ENCODE peak calls at places on chromosomes 11 and 22, in eight cellular contexts. Z is thoracic aorta; B is uterus; J is stomach; G is pancreas; Q is CD8-positive, alpha-beta memory T cell; S is sigmoid colon; K is tibial artery. R is an unnamed sample.

GRCh38 chr22:46833228-46833627 is 70.8 kb downstream of the TBC1D22A start:
- DNase-seq in Z (no peak), B (no peak), J (peak; percentile 65), G (peak; percentile 74), Q (no peak), S (no peak), K (no peak), R (no peak)

GRCh38 chr11:5923789-5924188 is 18.3 kb upstream of the OR56A3 start:
- DNase-seq in Z (no peak), B (no peak), J (no peak), G (no peak), Q (no peak), S (no peak), K (no peak), R (no peak)

GRCh38 chr11:38005597-38005996 is 1407.6 kb upstream of the RAG2 start:
- DNase-seq in Z (no peak), B (no peak), J (no peak), G (no peak), Q (no peak), S (no peak), K (no peak), R (no peak)

GRCh38 chr11:62266558-62266957 is 3.4 kb upstream of the SCGB2A2 start:
- DNase-seq in Z (no peak), B (no peak), J (no peak), G (no peak), Q (no peak), S (no peak), K (no peak), R (no peak)

GRCh38 chr22:31960767-31961166 is 16.4 kb downstream of the YWHAH start:
- DNase-seq in Z (no peak), B (no peak), J (no peak), G (no peak), Q (no peak), S (no peak), K (no peak), R (no peak)

GRCh38 chr11:77457340-77457739 is 16.6 kb downstream of the PAK1 start:
- DNase-seq in Z (no peak), B (no peak), J (no peak), G (no peak), Q (no peak), S (no peak), K (no peak), R (no peak)

GRCh38 chr11:119024430-119025098 is 6.0 kb downstream of the TRAPPC4 start:
- DNase-seq in Z (no peak), B (no peak), J (no peak), G (no peak), Q (no peak), S (peak; percentile 57), K (no peak), R (no peak)

GRCh38 chr11:78809931-78810481 is 235.3 kb upstream of the NARS2 start:
- DNase-seq in Z (no peak), B (no peak), J (no peak), G (no peak), Q (no peak), S (no peak), K (no peak), R (no peak)

GRCh38 chr11:26849009-26849408 is 127.1 kb upstream of the SLC5A12 start:
- DNase-seq in Z (no peak), B (peak; percentile 34), J (no peak), G (no peak), Q (no peak), S (peak; percentile 81), K (peak; percentile 79), R (no peak)

GRCh38 chr11:126930100-126930841 is 70.3 kb downstream of the KIRREL3 start:
- DNase-seq in Z (no peak), B (no peak), J (no peak), G (no peak), Q (no peak), S (no peak), K (no peak), R (no peak)

GRCh38 chr22:36244522-36245391 is 5.4 kb upstream of the APOL2 start:
- DNase-seq in Z (no peak), B (peak; percentile 52), J (no peak), G (no peak), Q (no peak), S (no peak), K (no peak), R (no peak)

GRCh38 chr11:42066113-42066512 is 606.7 kb upstream of the LRRC4C start:
- DNase-seq in Z (no peak), B (no peak), J (no peak), G (no peak), Q (no peak), S (no peak), K (peak; percentile 73), R (no peak)

GRCh38 chr11:3865388-3866193 is 10.1 kb downstream of the STIM1 start:
- DNase-seq in Z (no peak), B (no peak), J (no peak), G (no peak), Q (no peak), S (no peak), K (no peak), R (no peak)

GRCh38 chr11:78606667-78607066 is 32.0 kb upstream of the NARS2 start:
- DNase-seq in Z (no peak), B (no peak), J (no peak), G (no peak), Q (no peak), S (no peak), K (no peak), R (no peak)

GRCh38 chr11:62544521-62545436 is 1.8 kb downstream of the AHNAK start:
- DNase-seq in Z (no peak), B (no peak), J (no peak), G (no peak), Q (no peak), S (peak; percentile 69), K (no peak), R (no peak)

GRCh38 chr22:35314161-35314942 is 14.7 kb downstream of the TOM1 start:
- DNase-seq in Z (no peak), B (peak; percentile 12), J (no peak), G (peak; percentile 21), Q (no peak), S (peak; percentile 64), K (peak; percentile 62), R (no peak)

GRCh38 chr22:28429711-28430110 is 249.9 kb downstream of the TTC28 start:
- DNase-seq in Z (no peak), B (no peak), J (no peak), G (no peak), Q (no peak), S (no peak), K (no peak), R (no peak)

GRCh38 chr11:72951193-72951592 is 137.0 kb downstream of the ATG16L2 start:
- DNase-seq in Z (no peak), B (no peak), J (no peak), G (no peak), Q (no peak), S (no peak), K (no peak), R (no peak)

GRCh38 chr11:10305964-10306918 is 1.4 kb downstream of the ADM start:
- DNase-seq in Z (no peak), B (peak; percentile 36), J (peak; percentile 34), G (peak; percentile 69), Q (no peak), S (no peak), K (peak; percentile 74), R (no peak)

GRCh38 chr11:128523616-128524015 is 63.7 kb downstream of the ETS1 start:
- DNase-seq in Z (no peak), B (no peak), J (no peak), G (no peak), Q (no peak), S (no peak), K (no peak), R (no peak)
- H3K4me1 ChIP-seq in Z (peaks cover 30% of the 10 kb centered on the region), B (no peaks in the 10 kb centered on the region), J (peaks cover 30% of the 10 kb centered on the region), G (peaks cover 43% of the 10 kb centered on the region), Q (peaks cover 54% of the 10 kb centered on the region), S (peaks cover 36% of the 10 kb centered on the region), K (no peaks in the 10 kb centered on the region), R (peaks cover 58% of the 10 kb centered on the region)

DNA sequence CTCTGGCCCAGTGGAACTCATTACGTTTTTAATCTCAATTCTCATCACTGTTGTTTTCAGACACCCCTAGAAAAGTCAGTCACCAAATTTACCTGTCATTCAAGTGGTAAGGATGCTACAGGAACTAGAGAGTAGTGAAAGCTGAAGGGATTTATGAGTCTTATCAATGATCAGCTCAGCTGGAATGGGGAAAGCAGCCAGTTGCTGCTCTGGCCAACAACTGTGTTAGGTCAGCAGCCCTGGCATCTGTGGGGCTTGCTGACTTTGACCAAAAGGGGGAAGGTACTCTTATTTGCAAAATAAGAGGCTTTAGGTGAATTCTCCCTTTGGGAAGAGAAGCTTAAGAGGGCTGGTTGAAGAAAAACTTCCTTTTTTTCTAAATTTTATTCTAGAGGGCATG is 76.2 kb upstream of the HORMAD2 start:
- DNase-seq in Z (no peak), B (no peak), J (no peak), G (no peak), Q (no peak), S (no peak), K (no peak), R (no peak)
- H3K4me3 ChIP-seq in Z (no peak overlapping the region), B (no peak overlapping the region), J (no peak overlapping the region), G (no peak overlapping the region), Q (no peak overlapping the region), S (no peak overlapping the region), K (no peak overlapping the region), R (no peak overlapping the region)

GRCh38 chr22:42742940-42743339 is 22.3 kb upstream of the A4GALT start:
- DNase-seq in Z (no peak), B (peak; percentile 56), J (no peak), G (no peak), Q (no peak), S (peak; percentile 75), K (no peak), R (no peak)

GRCh38 chr22:42743501-42743991 is 22.9 kb upstream of the A4GALT start:
- DNase-seq in Z (peak; percentile 65), B (peak; percentile 88), J (no peak), G (no peak), Q (no peak), S (peak; percentile 95), K (peak; percentile 97), R (no peak)

GRCh38 chr22:42752230-42752746 is 31.6 kb upstream of the A4GALT start:
- DNase-seq in Z (no peak), B (no peak), J (no peak), G (no peak), Q (no peak), S (no peak), K (no peak), R (no peak)

GRCh38 chr22:42745118-42745517 is 24.4 kb upstream of the A4GALT start:
- DNase-seq in Z (no peak), B (no peak), J (no peak), G (no peak), Q (no peak), S (no peak), K (no peak), R (no peak)

GRCh38 chr22:42747701-42748513 is 27.2 kb upstream of the A4GALT start:
- DNase-seq in Z (no peak), B (no peak), J (no peak), G (no peak), Q (no peak), S (no peak), K (no peak), R (no peak)
- H3K27ac ChIP-seq in Z (no peak overlapping the region), B (peak overlapping the region; percentile 36), J (peak overlapping the region; percentile 58), G (no peak overlapping the region), Q (no peak overlapping the region), S (peak overlapping the region; percentile 56), K (no peak overlapping the region), R (no peak overlapping the region)

DNA sequence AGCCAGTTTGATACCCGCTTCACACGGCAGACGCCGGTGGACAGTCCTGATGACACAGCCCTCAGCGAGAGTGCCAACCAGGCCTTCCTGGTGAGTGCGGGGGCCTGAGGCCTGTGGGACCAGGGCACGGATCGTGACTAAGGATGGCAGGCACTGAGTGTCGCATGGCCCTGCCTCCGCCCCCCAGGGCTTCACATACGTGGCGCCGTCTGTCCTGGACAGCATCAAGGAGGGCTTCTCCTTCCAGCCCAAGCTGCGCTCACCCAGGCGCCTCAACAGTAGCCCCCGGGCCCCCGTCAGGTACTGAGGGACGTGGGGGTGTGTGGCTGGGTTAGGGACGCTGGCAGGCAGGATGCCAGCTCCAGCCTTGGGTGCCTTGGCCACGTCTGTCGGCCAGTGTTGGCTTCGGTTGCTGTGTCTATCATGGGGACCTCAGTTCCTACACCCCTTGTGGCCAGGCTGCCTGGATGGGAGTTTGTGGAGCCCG is 3.0 kb downstream of the PTPRCAP start:
- DNase-seq in Z (no peak), B (no peak), J (no peak), G (no peak), Q (no peak), S (no peak), K (no peak), R (no peak)
- H3K4me1 ChIP-seq in Z (peaks cover 2% of the 10 kb centered on the region), B (peaks cover 4% of the 10 kb centered on the region), J (peaks cover 6% of the 10 kb centered on the region), G (peaks cover 2% of the 10 kb centered on the region), Q (peaks cover 61% of the 10 kb centered on the region), S (peaks cover 25% of the 10 kb centered on the region), K (no peaks in the 10 kb centered on the region), R (peaks cover 73% of the 10 kb centered on the region)

R was measured in CD4-positive, alpha-beta memory T cell.